ENCODE peak calls at places on chromosomes 2 and 18, in seven cellular contexts. One of them, this sample, is unnamed.

GRCh38 chr2:134773372-134774073 is 54.7 kb upstream of the TMEM163 start:
- DNase-seq in glutamatergic neuron: peak; percentile 31
- DNase-seq in Panc1: no peak
- DNase-seq in GM20000: no peak
- DNase-seq in cardiac fibroblast: peak; percentile 33
- DNase-seq in heart left ventricle: no peak
- DNase-seq in nephron progenitor cell: no peak
- DNase-seq in this sample: no peak

GRCh38 chr18:36833120-36833519 is 4.2 kb downstream of the KIAA1328 start:
- DNase-seq in heart left ventricle: no peak
- DNase-seq in glutamatergic neuron: no peak
- DNase-seq in nephron progenitor cell: no peak
- DNase-seq in GM20000: no peak
- DNase-seq in Panc1: no peak
- DNase-seq in cardiac fibroblast: no peak
- DNase-seq in this sample: no peak

GRCh38 chr18:22378672-22379282 is 38.9 kb downstream of the CTAGE1 start:
- DNase-seq in cardiac fibroblast: peak; percentile 41
- DNase-seq in nephron progenitor cell: no peak
- DNase-seq in glutamatergic neuron: peak; percentile 27
- DNase-seq in heart left ventricle: no peak
- DNase-seq in GM20000: no peak
- DNase-seq in Panc1: no peak
- DNase-seq in this sample: no peak

GRCh38 chr2:1633936-1634587 is 110.3 kb downstream of the PXDN start:
- DNase-seq in heart left ventricle: no peak
- DNase-seq in nephron progenitor cell: no peak
- DNase-seq in cardiac fibroblast: no peak
- DNase-seq in GM20000: no peak
- DNase-seq in Panc1: no peak
- DNase-seq in glutamatergic neuron: no peak
- DNase-seq in this sample: no peak

GRCh38 chr2:46780801-46781445 is 134.7 kb downstream of the MCFD2 start:
- DNase-seq in cardiac fibroblast: peak; percentile 69
- DNase-seq in Panc1: no peak
- DNase-seq in nephron progenitor cell: peak; percentile 49
- DNase-seq in GM20000: no peak
- DNase-seq in glutamatergic neuron: peak; percentile 76
- DNase-seq in heart left ventricle: peak; percentile 76
- DNase-seq in this sample: no peak

GRCh38 chr2:65186093-65186868 is 41.4 kb upstream of the ACTR2 start:
- DNase-seq in heart left ventricle: no peak
- DNase-seq in Panc1: no peak
- DNase-seq in nephron progenitor cell: no peak
- DNase-seq in cardiac fibroblast: no peak
- DNase-seq in GM20000: no peak
- DNase-seq in glutamatergic neuron: no peak
- DNase-seq in this sample: no peak

GRCh38 chr2:120759543-120760331 is 24.1 kb downstream of the GLI2 start:
- DNase-seq in glutamatergic neuron: peak; percentile 3
- DNase-seq in heart left ventricle: peak; percentile 43
- DNase-seq in cardiac fibroblast: no peak
- DNase-seq in nephron progenitor cell: no peak
- DNase-seq in GM20000: no peak
- DNase-seq in Panc1: no peak
- DNase-seq in this sample: peak; percentile 56

GRCh38 chr2:242031481-242032019 is 162.0 kb downstream of the RTP5 start:
- DNase-seq in nephron progenitor cell: no peak
- DNase-seq in Panc1: no peak
- DNase-seq in heart left ventricle: peak; percentile 12
- DNase-seq in glutamatergic neuron: no peak
- DNase-seq in cardiac fibroblast: peak; percentile 46
- DNase-seq in GM20000: no peak
- DNase-seq in this sample: peak; percentile 56

GRCh38 chr2:234026111-234026510 is 24.4 kb upstream of the SPP2 start:
- DNase-seq in Panc1: no peak
- DNase-seq in cardiac fibroblast: no peak
- DNase-seq in GM20000: no peak
- DNase-seq in glutamatergic neuron: no peak
- DNase-seq in heart left ventricle: no peak
- DNase-seq in nephron progenitor cell: peak; percentile 35
- DNase-seq in this sample: no peak

GRCh38 chr18:58609536-58609993 is 19.3 kb downstream of the ALPK2 start:
- DNase-seq in heart left ventricle: no peak
- DNase-seq in Panc1: no peak
- DNase-seq in GM20000: peak; percentile 44
- DNase-seq in cardiac fibroblast: no peak
- DNase-seq in glutamatergic neuron: no peak
- DNase-seq in nephron progenitor cell: no peak
- DNase-seq in this sample: no peak

GRCh38 chr18:48818329-48819254 is 132.2 kb downstream of the SMAD7 start:
- DNase-seq in heart left ventricle: peak; percentile 15
- DNase-seq in Panc1: no peak
- DNase-seq in cardiac fibroblast: no peak
- DNase-seq in nephron progenitor cell: no peak
- DNase-seq in glutamatergic neuron: peak; percentile 11
- DNase-seq in GM20000: no peak
- DNase-seq in this sample: peak; percentile 59

GRCh38 chr2:173150087-173150486 is 74.4 kb downstream of the MAP3K20 start:
- DNase-seq in heart left ventricle: no peak
- DNase-seq in nephron progenitor cell: no peak
- DNase-seq in cardiac fibroblast: peak; percentile 56
- DNase-seq in Panc1: no peak
- DNase-seq in GM20000: no peak
- DNase-seq in glutamatergic neuron: no peak
- DNase-seq in this sample: no peak

GRCh38 chr2:96089356-96090180 is 26.8 kb downstream of the ADRA2B start:
- DNase-seq in Panc1: no peak
- DNase-seq in heart left ventricle: peak; percentile 78
- DNase-seq in cardiac fibroblast: no peak
- DNase-seq in GM20000: no peak
- DNase-seq in nephron progenitor cell: no peak
- DNase-seq in glutamatergic neuron: peak; percentile 35
- DNase-seq in this sample: no peak

GRCh38 chr2:202541137-202541536 is 93.6 kb upstream of the FAM117B start:
- DNase-seq in glutamatergic neuron: no peak
- DNase-seq in heart left ventricle: no peak
- DNase-seq in Panc1: no peak
- DNase-seq in nephron progenitor cell: no peak
- DNase-seq in GM20000: no peak
- DNase-seq in cardiac fibroblast: peak; percentile 45
- DNase-seq in this sample: no peak

GRCh38 chr2:190205643-190206042 is 114.0 kb downstream of the HIBCH start:
- DNase-seq in Panc1: no peak
- DNase-seq in glutamatergic neuron: no peak
- DNase-seq in GM20000: no peak
- DNase-seq in cardiac fibroblast: peak; percentile 75
- DNase-seq in heart left ventricle: no peak
- DNase-seq in nephron progenitor cell: no peak
- DNase-seq in this sample: no peak

GRCh38 chr2:30459140-30459539 is 12.1 kb downstream of the LCLAT1 start:
- DNase-seq in GM20000: no peak
- DNase-seq in heart left ventricle: no peak
- DNase-seq in Panc1: no peak
- DNase-seq in glutamatergic neuron: no peak
- DNase-seq in nephron progenitor cell: no peak
- DNase-seq in cardiac fibroblast: no peak
- DNase-seq in this sample: no peak

GRCh38 chr18:7978834-7979233 is 411.7 kb downstream of the PTPRM start:
- DNase-seq in Panc1: no peak
- DNase-seq in nephron progenitor cell: no peak
- DNase-seq in heart left ventricle: no peak
- DNase-seq in GM20000: no peak
- DNase-seq in cardiac fibroblast: no peak
- DNase-seq in glutamatergic neuron: no peak
- DNase-seq in this sample: no peak

GRCh38 chr18:7980661-7981060 is 413.5 kb downstream of the PTPRM start:
- DNase-seq in GM20000: no peak
- DNase-seq in glutamatergic neuron: no peak
- DNase-seq in cardiac fibroblast: no peak
- DNase-seq in nephron progenitor cell: no peak
- DNase-seq in heart left ventricle: no peak
- DNase-seq in Panc1: no peak
- DNase-seq in this sample: no peak

GRCh38 chr18:7982216-7982615 is 415.1 kb downstream of the PTPRM start:
- DNase-seq in heart left ventricle: no peak
- DNase-seq in cardiac fibroblast: no peak
- DNase-seq in GM20000: no peak
- DNase-seq in Panc1: no peak
- DNase-seq in nephron progenitor cell: no peak
- DNase-seq in glutamatergic neuron: no peak
- DNase-seq in this sample: no peak

GRCh38 chr18:7979714-7980113 is 412.6 kb downstream of the PTPRM start:
- DNase-seq in cardiac fibroblast: no peak
- DNase-seq in GM20000: no peak
- DNase-seq in glutamatergic neuron: no peak
- DNase-seq in nephron progenitor cell: no peak
- DNase-seq in heart left ventricle: no peak
- DNase-seq in Panc1: no peak
- DNase-seq in this sample: no peak

DNA sequence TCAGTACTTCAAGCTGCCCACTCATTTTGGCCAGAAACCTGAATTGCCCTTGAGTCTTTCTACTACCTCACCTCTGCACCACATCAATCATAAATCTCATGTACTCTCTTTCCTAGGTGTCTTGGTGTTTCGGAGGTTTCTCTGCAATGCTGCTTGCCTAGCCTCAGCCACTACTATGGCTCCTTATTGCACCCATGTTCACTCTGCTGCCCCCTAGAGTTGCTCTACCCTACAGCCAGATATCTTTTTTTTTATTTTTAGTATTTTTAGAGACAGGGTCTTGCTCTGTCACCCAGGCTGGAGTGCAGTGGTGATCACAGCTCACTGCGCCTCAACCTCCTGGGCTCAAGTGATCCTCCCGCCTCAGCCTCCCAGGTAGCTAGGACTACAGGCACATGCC is 413.0 kb downstream of the PTPRM start:
- DNase-seq in glutamatergic neuron: no peak
- DNase-seq in Panc1: no peak
- DNase-seq in nephron progenitor cell: no peak
- DNase-seq in cardiac fibroblast: no peak
- DNase-seq in heart left ventricle: no peak
- DNase-seq in GM20000: no peak
- DNase-seq in this sample: no peak
- TF ChIP-seq CTCF in glutamatergic neuron: peak; percentile 17
- TF ChIP-seq CTCF in Panc1: peak; percentile 13
- TF ChIP-seq CTCF in nephron progenitor cell: no peak
- TF ChIP-seq CTCF in cardiac fibroblast: peak; percentile 7
- TF ChIP-seq CTCF in heart left ventricle: no peak
- TF ChIP-seq CTCF in GM20000: no peak
- TF ChIP-seq CTCF in this sample: peak; percentile 36

GRCh38 chr2:148202237-148202636 is 181.3 kb downstream of the MBD5 start:
- DNase-seq in heart left ventricle: no peak
- DNase-seq in glutamatergic neuron: no peak
- DNase-seq in cardiac fibroblast: no peak
- DNase-seq in GM20000: no peak
- DNase-seq in nephron progenitor cell: no peak
- DNase-seq in Panc1: no peak
- DNase-seq in this sample: no peak

GRCh38 chr2:148207111-148207510 is 186.2 kb downstream of the MBD5 start:
- DNase-seq in heart left ventricle: no peak
- DNase-seq in Panc1: no peak
- DNase-seq in glutamatergic neuron: no peak
- DNase-seq in cardiac fibroblast: no peak
- DNase-seq in nephron progenitor cell: no peak
- DNase-seq in GM20000: no peak
- DNase-seq in this sample: no peak

DNA sequence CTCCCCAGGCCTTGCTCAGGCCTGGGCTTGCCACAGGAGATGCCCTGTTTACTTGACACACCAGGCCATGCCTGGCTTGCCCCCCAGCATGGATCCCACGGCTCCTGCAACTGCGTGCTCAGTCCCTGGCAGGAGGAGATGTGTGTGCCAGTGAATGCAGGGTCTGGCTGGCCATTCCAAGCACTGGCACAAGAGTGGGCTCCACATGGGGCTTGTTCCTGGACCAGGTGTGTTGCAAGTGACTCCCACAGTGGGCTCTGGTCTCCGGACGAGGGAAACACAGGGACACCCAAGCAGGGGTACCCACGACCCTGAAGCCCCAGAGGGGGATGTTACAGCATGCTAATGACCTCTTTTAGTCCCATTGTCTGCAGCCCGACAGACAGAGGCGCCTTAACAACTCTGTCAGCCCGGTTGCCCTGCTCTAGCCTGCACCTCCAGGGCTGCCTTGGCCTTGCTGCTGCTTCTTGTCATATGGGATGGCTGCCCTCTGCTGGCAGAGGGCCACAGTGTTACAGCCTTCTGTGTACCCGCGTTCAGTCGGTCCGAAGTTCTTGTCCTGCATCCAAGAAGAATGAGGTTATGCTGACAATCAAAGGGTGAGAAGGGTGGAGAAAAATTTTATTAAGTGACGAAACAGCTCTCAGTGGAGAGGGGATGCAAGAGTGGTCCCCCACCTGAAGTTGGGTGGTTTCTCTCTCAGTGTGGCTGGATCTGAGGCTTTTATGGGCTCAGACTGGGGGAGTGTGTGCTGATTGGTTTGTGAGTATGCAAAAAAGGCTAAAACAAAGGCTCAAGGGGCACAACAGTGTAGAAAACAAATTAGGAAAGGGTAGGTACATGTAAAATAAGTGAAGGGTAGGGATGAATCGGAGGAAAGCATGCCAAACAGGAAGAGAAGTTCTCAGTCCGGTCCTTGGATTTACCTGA is 180.4 kb downstream of the MBD5 start:
- DNase-seq in heart left ventricle: peak; percentile 33
- DNase-seq in nephron progenitor cell: peak; percentile 47
- DNase-seq in cardiac fibroblast: peak; percentile 41
- DNase-seq in Panc1: no peak
- DNase-seq in glutamatergic neuron: peak; percentile 60
- DNase-seq in GM20000: no peak
- DNase-seq in this sample: no peak
- TF ChIP-seq CTCF in heart left ventricle: peak; percentile 23
- TF ChIP-seq CTCF in nephron progenitor cell: peak; percentile 49
- TF ChIP-seq CTCF in cardiac fibroblast: peak; percentile 50
- TF ChIP-seq CTCF in Panc1: peak; percentile 63
- TF ChIP-seq CTCF in glutamatergic neuron: peak; percentile 43
- TF ChIP-seq CTCF in GM20000: peak; percentile 39
- TF ChIP-seq CTCF in this sample: peak; percentile 66

DNA sequence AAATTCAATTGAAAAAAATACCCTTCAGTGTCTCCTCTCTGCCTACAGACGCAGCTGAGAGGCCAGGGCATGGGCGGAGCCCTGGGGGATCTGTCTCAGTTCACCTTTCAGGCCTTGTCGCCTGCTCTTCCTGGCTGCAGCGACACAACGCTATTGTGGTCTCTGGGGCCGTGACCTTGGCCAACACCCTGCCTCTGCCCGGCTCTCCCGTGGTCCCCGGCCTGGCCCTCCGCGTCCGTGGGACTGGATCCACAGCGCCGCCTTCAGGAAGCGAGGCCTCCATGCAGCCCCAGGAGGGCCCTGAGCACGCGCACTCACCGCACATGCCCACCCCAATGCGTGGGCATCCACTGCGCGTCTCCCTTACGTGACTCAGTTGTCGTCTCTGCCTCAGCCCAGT is 81.1 kb downstream of the MRPS9 start:
- DNase-seq in Panc1: no peak
- DNase-seq in heart left ventricle: no peak
- DNase-seq in nephron progenitor cell: peak; percentile 58
- DNase-seq in GM20000: no peak
- DNase-seq in cardiac fibroblast: no peak
- DNase-seq in glutamatergic neuron: peak; percentile 66
- DNase-seq in this sample: no peak
- TF ChIP-seq CTCF in Panc1: no peak
- TF ChIP-seq CTCF in heart left ventricle: no peak
- TF ChIP-seq CTCF in nephron progenitor cell: peak; percentile 51
- TF ChIP-seq CTCF in GM20000: no peak
- TF ChIP-seq CTCF in cardiac fibroblast: peak; percentile 47
- TF ChIP-seq CTCF in glutamatergic neuron: peak; percentile 72
- TF ChIP-seq CTCF in this sample: peak; percentile 66

GRCh38 chr2:209505410-209505809 is 81.6 kb downstream of the MAP2 start:
- DNase-seq in cardiac fibroblast: no peak
- DNase-seq in Panc1: no peak
- DNase-seq in nephron progenitor cell: no peak
- DNase-seq in glutamatergic neuron: no peak
- DNase-seq in heart left ventricle: no peak
- DNase-seq in GM20000: no peak
- DNase-seq in this sample: no peak
- TF ChIP-seq CTCF in cardiac fibroblast: no peak
- TF ChIP-seq CTCF in Panc1: no peak
- TF ChIP-seq CTCF in nephron progenitor cell: no peak
- TF ChIP-seq CTCF in glutamatergic neuron: no peak
- TF ChIP-seq CTCF in heart left ventricle: no peak
- TF ChIP-seq CTCF in GM20000: no peak
- TF ChIP-seq CTCF in this sample: no peak

This sample was measured in type B pancreatic cell.